ENCODE peak calls at places on chromosomes 3 and 15, in six cellular contexts. P is GM23338, B is WTC11, X is GM12878, M is H1, D is HepG2. Q is an unnamed sample.

GRCh38 chr3:43970920-43971319 is 270.8 kb upstream of the TOPAZ1 start:
- DNase-seq in X (no peak), D (no peak), P (no peak), M (no peak), B (no peak), Q (no peak)

GRCh38 chr3:126445506-126445905 is 30.2 kb downstream of the ZXDC start:
- DNase-seq in X (no peak), M (no peak), B (no peak), P (no peak), D (no peak), Q (no peak)

GRCh38 chr3:141929341-141929995 is 53.0 kb downstream of the ATP1B3 start:
- DNase-seq in M (peak; percentile 42), D (no peak), X (no peak), B (no peak), P (no peak), Q (no peak)

GRCh38 chr3:171099911-171100310 is 73.4 kb upstream of the SLC2A2 start:
- DNase-seq in P (no peak), M (no peak), B (no peak), D (no peak), X (no peak), Q (no peak)

GRCh38 chr3:13414040-13414729 is 5.9 kb downstream of the NUP210 start:
- DNase-seq in B (no peak), M (no peak), D (no peak), X (peak; percentile 89), P (no peak), Q (peak; percentile 45)

GRCh38 chr3:159771865-159772611 is 216.6 kb upstream of the IL12A start:
- DNase-seq in D (no peak), B (no peak), M (no peak), P (no peak), X (no peak), Q (no peak)

GRCh38 chr3:71851878-71852277 is 66.9 kb upstream of the PROK2 start:
- DNase-seq in X (no peak), D (no peak), P (no peak), B (no peak), M (no peak), Q (no peak)

GRCh38 chr15:27341780-27342343 is 370.9 kb downstream of the GABRG3 start:
- DNase-seq in D (no peak), X (no peak), P (no peak), M (no peak), B (no peak), Q (no peak)

GRCh38 chr3:195900426-195901355 is 7.7 kb downstream of the TNK2 start:
- DNase-seq in B (no peak), D (peak; percentile 83), P (no peak), M (no peak), X (no peak), Q (no peak)

GRCh38 chr3:11498646-11499045 is 145.1 kb downstream of the VGLL4 start:
- DNase-seq in D (peak; percentile 55), P (no peak), M (no peak), B (no peak), X (no peak), Q (no peak)
- TF ChIP-seq CREB1 in D (no peak), P (no peak), M (no peak), B (no peak), X (no peak), Q (no peak)

GRCh38 chr15:58487724-58488120 is 55.9 kb downstream of the LIPC start:
- DNase-seq in P (no peak), B (no peak), X (no peak), D (no peak), M (no peak), Q (no peak)

GRCh38 chr15:58489289-58489688 is 57.5 kb downstream of the LIPC start:
- DNase-seq in X (no peak), M (no peak), D (no peak), B (no peak), P (no peak), Q (no peak)

GRCh38 chr15:58486062-58486461 is 54.3 kb downstream of the LIPC start:
- DNase-seq in X (no peak), D (no peak), M (no peak), B (no peak), P (no peak), Q (peak; percentile 24)

GRCh38 chr15:58486564-58486963 is 54.8 kb downstream of the LIPC start:
- DNase-seq in D (no peak), B (no peak), P (no peak), X (no peak), M (no peak), Q (no peak)

GRCh38 chr15:58487041-58487723 is 55.4 kb downstream of the LIPC start:
- DNase-seq in M (no peak), D (no peak), P (no peak), X (no peak), B (no peak), Q (no peak)
- TF ChIP-seq CREB1 in M (no peak), D (no peak), P (no peak), X (no peak), B (no peak), Q (no peak)

GRCh38 chr3:64234571-64234970 is 9.3 kb upstream of the PRICKLE2 start:
- DNase-seq in D (no peak), M (no peak), B (no peak), X (no peak), P (no peak), Q (no peak)
- TF ChIP-seq CREB1 in D (no peak), M (no peak), B (no peak), X (no peak), P (no peak), Q (no peak)

GRCh38 chr15:25715536-25716413 is 147.4 kb downstream of the ATP10A start:
- DNase-seq in D (no peak), M (no peak), B (no peak), P (no peak), X (no peak), Q (no peak)
- TF ChIP-seq CREB1 in D (no peak), M (no peak), B (no peak), P (no peak), X (no peak), Q (no peak)

DNA sequence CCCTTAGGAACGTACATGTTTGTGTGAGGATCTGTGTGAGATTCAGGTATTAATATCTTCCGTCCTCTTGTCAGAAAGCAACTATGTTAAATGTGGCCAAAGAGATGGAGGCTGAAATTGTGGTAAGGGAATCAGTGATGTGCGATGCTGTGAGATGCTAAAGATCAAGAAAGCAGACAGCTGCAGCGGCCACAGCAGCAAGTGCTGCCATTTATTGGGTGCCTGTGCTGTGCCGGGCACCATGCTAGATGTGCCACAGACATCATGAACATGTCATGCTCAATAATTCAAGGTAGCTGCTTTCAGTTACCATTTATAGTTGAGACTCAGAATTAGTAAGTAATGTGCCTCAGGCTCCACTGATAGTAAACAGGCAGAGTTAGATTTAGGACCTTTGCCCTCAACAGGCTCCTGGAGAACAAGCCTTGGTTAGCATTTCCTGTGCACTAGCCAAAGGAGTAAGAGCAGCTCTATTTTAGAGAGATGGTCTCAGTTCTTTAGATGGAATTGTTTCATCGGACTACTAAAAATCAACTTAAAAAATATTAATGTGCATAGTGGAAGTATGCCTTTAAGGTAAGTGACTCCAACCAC is 24.9 kb downstream of the LARS2 start:
- DNase-seq in D (no peak), B (no peak), P (no peak), X (no peak), M (no peak), Q (no peak)
- TF ChIP-seq CREB1 in D (no peak), B (no peak), P (no peak), X (no peak), M (no peak), Q (no peak)

GRCh38 chr15:98647026-98647773 is 1.1 kb upstream of the IGF1R start:
- DNase-seq in B (peak; percentile 88), X (no peak), D (peak; percentile 51), M (peak; percentile 90), P (peak; percentile 90), Q (peak; percentile 67)
- TF ChIP-seq CREB1 in B (peak; percentile 50), X (no peak), D (no peak), M (no peak), P (no peak), Q (peak; percentile 24)

DNA sequence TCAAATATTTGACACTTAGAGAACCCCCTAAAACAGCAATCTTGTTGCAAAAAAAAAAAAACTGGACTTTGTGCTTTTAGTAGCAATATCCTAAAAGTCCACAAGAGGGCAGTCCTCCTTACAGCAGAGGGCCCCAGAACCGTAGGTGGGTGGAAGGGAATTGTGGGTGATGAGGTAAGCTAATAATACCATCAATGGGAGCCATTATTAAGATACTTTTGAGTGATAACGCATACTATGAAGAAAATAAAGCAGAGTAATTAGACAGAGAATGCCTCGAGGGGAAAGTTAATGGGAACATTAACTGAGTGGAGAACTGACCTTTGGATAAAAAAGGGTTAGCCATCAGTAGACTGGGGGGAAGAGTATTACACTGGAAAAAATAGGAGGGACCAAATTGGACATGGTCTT is 229.9 kb downstream of the THRB start:
- DNase-seq in M (no peak), X (no peak), P (peak; percentile 71), B (no peak), D (peak; percentile 53), Q (peak; percentile 74)
- TF ChIP-seq CREB1 in M (no peak), X (no peak), P (peak; percentile 30), B (no peak), D (no peak), Q (no peak)